ENCODE peak calls at places on chromosomes 3 and 15, in eight cellular contexts. B, V, Z, M, G, W, R and U are unnamed samples.

GRCh38 chr3:24222165-24222805 is 272.4 kb downstream of the THRB start:
- DNase-seq in R (no peak), V (no peak), W (no peak), Z (no peak), B (no peak), G (no peak), M (no peak), U (no peak)

GRCh38 chr3:77906102-77906709 is 866.3 kb downstream of the ROBO2 start:
- DNase-seq in Z (no peak), M (no peak), B (no peak), G (no peak), R (no peak), W (no peak), V (no peak), U (no peak)

GRCh38 chr3:71066849-71067261 is 516.7 kb downstream of the FOXP1 start:
- DNase-seq in W (no peak), G (peak; percentile 8), Z (no peak), M (peak; percentile 47), R (no peak), B (no peak), V (no peak), U (no peak)

GRCh38 chr15:51114437-51115119 is 19.9 kb upstream of the TNFAIP8L3 start:
- DNase-seq in G (no peak), W (no peak), Z (no peak), B (no peak), M (no peak), V (no peak), R (peak; percentile 85), U (no peak)

GRCh38 chr3:12178091-12178820 is 19.5 kb upstream of the TIMP4 start:
- DNase-seq in B (no peak), G (no peak), Z (no peak), M (no peak), V (peak; percentile 38), W (no peak), R (peak; percentile 78), U (no peak)

GRCh38 chr3:18354706-18355105 is 70.4 kb downstream of the SATB1 start:
- DNase-seq in V (no peak), W (no peak), R (no peak), Z (no peak), G (no peak), M (no peak), B (no peak), U (no peak)

GRCh38 chr15:44595246-44595645 is 58.3 kb downstream of the EIF3J start:
- DNase-seq in B (no peak), W (no peak), R (no peak), M (no peak), G (no peak), V (no peak), Z (no peak), U (no peak)

GRCh38 chr15:42707873-42708544 is 28.9 kb downstream of the CDAN1 start:
- DNase-seq in G (no peak), Z (no peak), R (no peak), M (no peak), W (no peak), V (no peak), B (no peak), U (no peak)

GRCh38 chr3:111509308-111509707 is 32.7 kb upstream of the CD96 start:
- DNase-seq in G (no peak), M (no peak), Z (no peak), V (no peak), W (no peak), B (no peak), R (no peak), U (no peak)

GRCh38 chr3:49022751-49023171 is 840 bp downstream of the NDUFAF3 start:
- DNase-seq in B (no peak), V (no peak), M (no peak), R (no peak), G (peak; percentile 32), Z (no peak), W (no peak), U (peak; percentile 65)

GRCh38 chr15:31350771-31351170 is 24.1 kb downstream of the KLF13 start:
- DNase-seq in R (no peak), V (no peak), W (no peak), Z (no peak), B (no peak), M (no peak), G (no peak), U (no peak)

GRCh38 chr3:170021083-170021482 is 16.7 kb upstream of the GPR160 start:
- DNase-seq in B (no peak), W (no peak), G (no peak), R (no peak), V (no peak), Z (no peak), M (no peak), U (no peak)

GRCh38 chr3:143536817-143537535 is 311.3 kb downstream of the SLC9A9 start:
- DNase-seq in V (no peak), R (no peak), M (no peak), B (no peak), Z (no peak), W (no peak), G (no peak), U (no peak)

GRCh38 chr15:52153900-52154895 is 37.0 kb downstream of the GNB5 start:
- DNase-seq in V (no peak), M (no peak), Z (no peak), B (peak; percentile 38), W (no peak), G (no peak), R (no peak), U (peak; percentile 30)

GRCh38 chr3:16896820-16897219 is 12.1 kb downstream of the PLCL2 start:
- DNase-seq in Z (no peak), B (no peak), V (no peak), W (no peak), M (no peak), G (no peak), R (no peak), U (no peak)

GRCh38 chr3:16899919-16900318 is 15.2 kb downstream of the PLCL2 start:
- DNase-seq in V (no peak), R (no peak), Z (no peak), G (no peak), W (no peak), B (no peak), M (no peak), U (no peak)

GRCh38 chr3:16897254-16897926 is 12.6 kb downstream of the PLCL2 start:
- DNase-seq in M (no peak), B (no peak), G (peak; percentile 43), V (no peak), Z (peak; percentile 78), W (no peak), R (no peak), U (no peak)

GRCh38 chr3:16898595-16899395 is 14.0 kb downstream of the PLCL2 start:
- DNase-seq in W (no peak), Z (no peak), V (no peak), B (no peak), M (no peak), R (no peak), G (peak; percentile 61), U (no peak)

GRCh38 chr3:16896094-16896627 is 11.4 kb downstream of the PLCL2 start:
- DNase-seq in B (no peak), R (no peak), G (no peak), V (no peak), Z (no peak), W (no peak), M (no peak), U (no peak)
- H3K4me1 ChIP-seq in B (peaks cover under 1% of the 10 kb centered on the region), R (no peaks in the 10 kb centered on the region), G (peaks cover 27% of the 10 kb centered on the region), V (peaks cover 25% of the 10 kb centered on the region), Z (peaks cover 42% of the 10 kb centered on the region), W (peaks cover 3% of the 10 kb centered on the region), M (no peaks in the 10 kb centered on the region), U (no peaks in the 10 kb centered on the region)

GRCh38 chr15:29776859-29777258 is 45.4 kb downstream of the TJP1 start:
- DNase-seq in R (no peak), W (no peak), V (no peak), Z (no peak), M (no peak), G (no peak), B (no peak), U (no peak)
- H3K27ac ChIP-seq in R (no peak overlapping the region), W (no peak overlapping the region), V (no peak overlapping the region), Z (no peak overlapping the region), M (no peak overlapping the region), G (no peak overlapping the region), B (peak overlapping the region; percentile 83), U (no peak overlapping the region)

DNA sequence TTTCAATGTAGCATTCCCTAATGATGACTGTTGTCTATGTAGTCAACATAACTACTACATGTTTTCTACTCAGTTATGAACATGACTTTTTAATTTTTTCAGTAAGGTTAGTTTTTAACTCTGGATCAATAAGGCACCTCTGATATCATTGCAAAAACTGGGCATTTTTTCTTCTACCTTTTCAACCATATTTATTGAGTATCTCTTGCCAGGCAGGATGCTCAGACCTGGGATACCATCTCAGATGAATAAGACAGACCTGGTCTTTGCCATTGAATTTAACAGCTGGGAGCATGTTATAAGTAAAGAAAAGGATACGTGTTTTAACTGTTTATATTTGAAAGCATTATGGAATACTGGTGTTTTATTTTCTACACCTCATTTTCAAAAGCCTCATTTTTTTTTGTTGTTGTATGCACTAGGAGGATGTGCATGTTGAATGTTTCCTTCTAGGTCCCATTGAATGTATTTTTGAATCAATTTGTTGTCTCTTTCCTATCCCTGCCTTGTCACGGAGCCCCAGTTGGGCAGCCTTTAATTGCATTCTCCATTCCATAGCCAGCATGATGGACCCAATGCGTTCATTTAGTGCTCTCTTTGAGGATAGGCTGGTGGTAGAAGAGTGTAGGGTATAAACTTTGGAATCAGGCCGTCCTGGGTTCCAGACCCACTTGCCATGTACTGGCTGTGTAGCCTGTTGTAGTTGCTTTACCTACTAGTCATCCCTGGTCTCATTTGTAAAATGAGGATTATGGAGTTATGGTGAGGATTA is 3.7 kb downstream of the TGFBR2 start:
- DNase-seq in R (no peak), G (no peak), W (no peak), B (no peak), Z (no peak), M (no peak), V (no peak), U (no peak)
- H3K4me1 ChIP-seq in R (peaks cover 80% of the 10 kb centered on the region), G (peaks cover 4% of the 10 kb centered on the region), W (peaks cover 53% of the 10 kb centered on the region), B (peaks cover 47% of the 10 kb centered on the region), Z (peaks cover 73% of the 10 kb centered on the region), M (peaks cover 42% of the 10 kb centered on the region), V (peaks cover 40% of the 10 kb centered on the region), U (no peaks in the 10 kb centered on the region)

DNA sequence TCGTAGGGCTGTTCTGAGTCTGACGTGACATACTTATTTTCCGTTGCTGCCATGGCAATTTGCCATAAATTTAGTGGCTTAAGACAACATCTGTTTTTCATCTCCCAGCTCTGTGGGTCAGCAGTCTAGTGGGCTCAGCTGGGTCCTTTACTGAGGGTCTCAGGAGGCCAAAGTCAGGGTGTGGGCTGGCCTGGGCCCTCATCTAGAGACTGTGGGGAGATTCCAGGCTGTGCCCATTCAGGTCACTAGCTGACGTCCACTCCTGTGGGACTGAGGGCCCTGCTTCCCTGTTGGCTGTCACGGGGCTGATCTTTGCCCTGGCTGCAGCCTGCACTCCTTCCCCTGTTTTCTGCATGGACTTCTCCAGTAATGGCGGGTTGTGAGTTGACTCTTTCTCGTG is 19.1 kb downstream of the FGD5 start:
- DNase-seq in V (no peak), Z (no peak), G (peak; percentile 58), W (no peak), R (peak; percentile 52), B (no peak), M (no peak), U (no peak)
- H3K27ac ChIP-seq in V (no peak overlapping the region), Z (peak overlapping the region; percentile 22), G (no peak overlapping the region), W (no peak overlapping the region), R (no peak overlapping the region), B (no peak overlapping the region), M (no peak overlapping the region), U (no peak overlapping the region)